ENCODE peak calls at places on chromosomes 11 and 22, in nine cellular contexts. R is breast epithelium; K is nephron progenitor cell; Q is adipocyte; X is SHP77; J is activated naive CD4-positive, alpha-beta T cell treated with anti-CD3 and anti-CD28 coated beads, Interleukin-2, amount 50 U/mL, for 16 hours; H is stomach; U is ELR; M is activated CD4-positive, CD25-positive, alpha-beta regulatory T cell. Y is an unnamed sample.
A peak's percentile ranks its signal among the peaks of the same experiment; 100 is the strongest.

GRCh38 chr11:2267306-2267861 is 3.0 kb downstream of the ASCL2 start:
- DNase-seq in U (no peak), J (no peak), H (no peak), X (no peak), Q (no peak), M (no peak), R (peak; percentile 18), K (no peak), Y (peak; percentile 4)

GRCh38 chr22:46293591-46294260 is 2.9 kb upstream of the GTSE1 start:
- DNase-seq in M (no peak), R (no peak), J (no peak), K (no peak), Q (peak; percentile 74), H (no peak), U (peak; percentile 61), X (no peak), Y (peak; percentile 58)

GRCh38 chr11:80849253-80849652 is 1408.4 kb upstream of the TENM4 start:
- DNase-seq in H (no peak), Q (no peak), K (no peak), M (no peak), X (no peak), R (no peak), J (no peak), U (no peak), Y (no peak)

GRCh38 chr11:110818032-110818687 is 105.9 kb upstream of the ARHGAP20 start:
- DNase-seq in H (no peak), J (no peak), U (peak; percentile 27), R (no peak), X (no peak), Q (peak; percentile 30), K (no peak), M (no peak), Y (no peak)

GRCh38 chr11:87851234-87851633 is 324.0 kb downstream of the RAB38 start:
- DNase-seq in Q (peak; percentile 72), K (no peak), U (peak; percentile 54), R (no peak), X (no peak), M (no peak), H (no peak), J (no peak), Y (no peak)

GRCh38 chr11:129447654-129448239 is 72.1 kb downstream of the BARX2 start:
- DNase-seq in K (no peak), H (no peak), U (no peak), M (no peak), J (no peak), Q (no peak), X (no peak), R (no peak), Y (no peak)

GRCh38 chr11:129618046-129618569 is 197.5 kb upstream of the TMEM45B start:
- DNase-seq in X (no peak), M (no peak), R (no peak), U (no peak), K (no peak), H (no peak), J (no peak), Q (no peak), Y (no peak)

GRCh38 chr22:29218758-29219408 is 13.2 kb downstream of the EMID1 start:
- DNase-seq in X (no peak), M (no peak), U (no peak), Q (no peak), J (no peak), H (no peak), R (no peak), K (no peak), Y (no peak)

GRCh38 chr11:102413497-102413896 is 39.1 kb downstream of the TMEM123 start:
- DNase-seq in J (no peak), X (no peak), U (no peak), R (no peak), Q (no peak), H (no peak), K (no peak), M (no peak), Y (no peak)

GRCh38 chr22:49825944-49826602 is 1.6 kb downstream of the BRD1 start:
- DNase-seq in Q (peak; percentile 53), M (peak; percentile 36), R (no peak), H (peak; percentile 40), K (peak; percentile 27), J (peak; percentile 72), U (peak; percentile 73), X (no peak), Y (no peak)

GRCh38 chr22:48177591-48177990 is 1415.1 kb downstream of the TBC1D22A start:
- DNase-seq in H (no peak), M (no peak), Q (no peak), X (no peak), J (no peak), K (no peak), R (no peak), U (no peak), Y (no peak)